ENCODE peak calls at places on chromosome X, in ten cellular contexts. P, W, Z, K, I, H, S, V, A and R are unnamed samples.

GRCh38 chrX:9456250-9457074 is 8.4 kb upstream of the TBL1X start:
- DNase-seq in P (no peak), W (no peak), Z (no peak), K (no peak), I (no peak), H (peak), S (no peak), V (peak), A (no peak), R (no peak)

GRCh38 chrX:46722742-46723568 is 36.0 kb downstream of the SLC9A7 start:
- DNase-seq in P (no peak), W (no peak), Z (peak), K (no peak), I (no peak), H (peak), S (no peak), V (no peak), A (no peak), R (no peak)

GRCh38 chrX:13223868-13224555 is 95.8 kb downstream of the ATXN3L start:
- DNase-seq in P (peak), W (peak), Z (peak), K (no peak), I (peak), H (peak), S (peak), V (no peak), A (no peak), R (no peak)

GRCh38 chrX:118974908-118975671 is 672 bp downstream of the LONRF3 start:
- DNase-seq in P (peak), W (no peak), Z (no peak), K (peak), I (peak), H (peak), S (peak), V (peak), A (peak), R (peak)

GRCh38 chrX:35351795-35352483 is 409.3 kb downstream of the FAM47B start:
- DNase-seq in P (no peak), W (no peak), Z (no peak), K (no peak), I (no peak), H (no peak), S (no peak), V (no peak), A (no peak), R (no peak)

GRCh38 chrX:71098951-71099506 is 3.4 kb downstream of the FOXO4 start:
- DNase-seq in P (no peak), W (no peak), Z (no peak), K (peak), I (no peak), H (no peak), S (no peak), V (no peak), A (no peak), R (no peak)

GRCh38 chrX:11406109-11406755 is 113.0 kb downstream of the AMELX start:
- DNase-seq in P (no peak), W (no peak), Z (no peak), K (no peak), I (no peak), H (peak), S (no peak), V (no peak), A (no peak), R (no peak)

GRCh38 chrX:140440891-140441290 is 64.0 kb downstream of the SOX3 start:
- DNase-seq in P (peak), W (no peak), Z (no peak), K (no peak), I (no peak), H (no peak), S (no peak), V (no peak), A (peak), R (no peak)

GRCh38 chrX:103904301-103904700 is 58.1 kb upstream of the TMSB15B start:
- DNase-seq in P (no peak), W (no peak), Z (no peak), K (no peak), I (no peak), H (no peak), S (no peak), V (no peak), A (no peak), R (no peak)

GRCh38 chrX:30489323-30489722 is 88.2 kb downstream of the TASL start:
- DNase-seq in P (no peak), W (no peak), Z (no peak), K (no peak), I (no peak), H (peak), S (no peak), V (peak), A (peak), R (no peak)

GRCh38 chrX:71618303-71618721 is at the start of gene CXCR3:
- DNase-seq in P (no peak), W (no peak), Z (no peak), K (peak), I (no peak), H (no peak), S (no peak), V (peak), A (no peak), R (peak)

GRCh38 chrX:132837126-132837525 is 121.3 kb downstream of the HS6ST2 start:
- DNase-seq in P (no peak), W (peak), Z (peak), K (no peak), I (peak), H (peak), S (peak), V (no peak), A (no peak), R (no peak)

GRCh38 chrX:119698835-119699234 is 5.9 kb upstream of the SEPTIN6 start:
- DNase-seq in P (peak), W (no peak), Z (peak), K (no peak), I (peak), H (peak), S (peak), V (peak), A (peak), R (no peak)

GRCh38 chrX:136250191-136251041 is 784 bp downstream of the MAP7D3 start:
- DNase-seq in P (no peak), W (no peak), Z (peak), K (no peak), I (peak), H (no peak), S (no peak), V (no peak), A (peak), R (no peak)

GRCh38 chrX:55742649-55743048 is 25.1 kb downstream of the RRAGB start:
- DNase-seq in P (no peak), W (no peak), Z (peak), K (no peak), I (no peak), H (peak), S (peak), V (no peak), A (no peak), R (no peak)

GRCh38 chrX:14899607-14900006 is 26.4 kb downstream of the MOSPD2 start:
- DNase-seq in P (no peak), W (no peak), Z (peak), K (no peak), I (peak), H (peak), S (no peak), V (no peak), A (no peak), R (no peak)

GRCh38 chrX:115650916-115651315 is 89.9 kb downstream of the PLS3 start:
- DNase-seq in P (peak), W (no peak), Z (peak), K (peak), I (peak), H (peak), S (peak), V (peak), A (peak), R (peak)

GRCh38 chrX:100447563-100448397 is 37.7 kb upstream of the PCDH19 start:
- DNase-seq in P (peak), W (peak), Z (peak), K (no peak), I (peak), H (peak), S (no peak), V (peak), A (peak), R (no peak)

GRCh38 chrX:102651242-102651967 is at the start of gene GPRASP1:
- DNase-seq in P (peak), W (no peak), Z (no peak), K (peak), I (peak), H (no peak), S (no peak), V (no peak), A (peak), R (peak)

GRCh38 chrX:15646543-15646942 is 18.1 kb downstream of the CLTRN start:
- DNase-seq in P (no peak), W (no peak), Z (no peak), K (no peak), I (no peak), H (no peak), S (no peak), V (no peak), A (no peak), R (no peak)

GRCh38 chrX:153645921-153646481 is 1.0 kb upstream of the DUSP9 start:
- DNase-seq in P (no peak), W (no peak), Z (peak), K (peak), I (no peak), H (no peak), S (no peak), V (no peak), A (no peak), R (no peak)

GRCh38 chrX:153763989-153764755 is at the start of gene PLXNB3:
- DNase-seq in P (peak), W (peak), Z (peak), K (peak), I (peak), H (peak), S (peak), V (peak), A (peak), R (peak)

GRCh38 chrX:1305411-1305810 is 31.2 kb upstream of the IL3RA start:
- DNase-seq in P (no peak), W (no peak), Z (no peak), K (peak), I (no peak), H (no peak), S (no peak), V (no peak), A (no peak), R (no peak)

GRCh38 chrX:139929876-139930275 is 3.0 kb downstream of the ATP11C start:
- DNase-seq in P (no peak), W (no peak), Z (no peak), K (no peak), I (no peak), H (no peak), S (no peak), V (no peak), A (no peak), R (no peak)

GRCh38 chrX:9873952-9874351 is 87.7 kb downstream of the SHROOM2 start:
- DNase-seq in P (peak), W (no peak), Z (peak), K (no peak), I (no peak), H (peak), S (no peak), V (peak), A (peak), R (peak)

GRCh38 chrX:96684339-96685204 is at the start of gene DIAPH2:
- DNase-seq in P (peak), W (no peak), Z (peak), K (peak), I (peak), H (peak), S (peak), V (peak), A (peak), R (peak)

GRCh38 chrX:96918864-96919263 is 35.2 kb downstream of the RPA4 start:
- DNase-seq in P (no peak), W (no peak), Z (no peak), K (no peak), I (no peak), H (no peak), S (no peak), V (no peak), A (no peak), R (no peak)

GRCh38 chrX:134171661-134172587 is 65.1 kb upstream of the CCDC160 start:
- DNase-seq in P (no peak), W (no peak), Z (no peak), K (peak), I (peak), H (no peak), S (no peak), V (no peak), A (peak), R (peak)

GRCh38 chrX:119728487-119728886 is 29.9 kb upstream of the SOWAHD start:
- DNase-seq in P (peak), W (no peak), Z (no peak), K (peak), I (no peak), H (peak), S (no peak), V (no peak), A (no peak), R (no peak)

GRCh38 chrX:102697506-102697905 is 14.7 kb upstream of the GPRASP2 start:
- DNase-seq in P (no peak), W (no peak), Z (peak), K (no peak), I (peak), H (no peak), S (no peak), V (no peak), A (no peak), R (no peak)

GRCh38 chrX:56800307-56800706 is 71.3 kb downstream of the NBDY start:
- DNase-seq in P (no peak), W (no peak), Z (no peak), K (no peak), I (no peak), H (no peak), S (no peak), V (no peak), A (no peak), R (no peak)

GRCh38 chrX:46551494-46552128 is 6.4 kb upstream of the ZNF674 start:
- DNase-seq in P (no peak), W (no peak), Z (no peak), K (no peak), I (peak), H (peak), S (no peak), V (no peak), A (no peak), R (no peak)

GRCh38 chrX:155864655-155865054 is 16.5 kb upstream of the VAMP7 start:
- DNase-seq in P (no peak), W (no peak), Z (no peak), K (no peak), I (peak), H (peak), S (no peak), V (no peak), A (no peak), R (no peak)

GRCh38 chrX:115679460-115679859 is 118.5 kb downstream of the PLS3 start:
- DNase-seq in P (no peak), W (no peak), Z (peak), K (no peak), I (peak), H (peak), S (no peak), V (no peak), A (peak), R (no peak)

GRCh38 chrX:118240359-118240758 is 105.5 kb upstream of the WDR44 start:
- DNase-seq in P (no peak), W (no peak), Z (no peak), K (no peak), I (peak), H (no peak), S (no peak), V (no peak), A (no peak), R (no peak)

DNA sequence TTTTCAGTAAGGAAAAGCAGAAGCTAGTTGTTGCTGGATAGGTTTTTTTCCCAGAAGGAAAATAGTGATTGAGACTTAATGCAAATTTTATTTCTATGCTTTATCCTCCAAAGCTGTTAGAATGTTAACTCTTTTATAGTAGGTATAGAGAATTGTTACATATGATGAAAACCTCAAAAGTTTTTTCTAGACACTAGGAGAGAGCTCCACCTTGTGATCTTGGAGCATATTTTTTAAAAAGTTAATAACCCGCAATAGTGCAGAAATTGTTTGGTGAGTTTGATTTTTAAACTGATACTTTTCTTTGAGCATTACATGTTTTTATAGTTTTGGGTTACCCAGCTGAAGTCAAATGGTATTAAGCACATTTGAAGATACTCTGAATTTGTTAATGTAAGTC is 56.5 kb downstream of the STAG2 start:
- DNase-seq in P (no peak), W (no peak), Z (no peak), K (no peak), I (peak), H (peak), S (no peak), V (no peak), A (no peak), R (no peak)
- TF ChIP-seq CTCF in P (no peak), W (peak), Z (no peak), K (no peak), I (peak), H (peak), S (no peak), V (no peak), A (peak), R (peak)

GRCh38 chrX:36684053-36684452 is 324.1 kb upstream of the FAM47C start:
- DNase-seq in P (no peak), W (no peak), Z (no peak), K (no peak), I (no peak), H (peak), S (no peak), V (no peak), A (no peak), R (no peak)
- TF ChIP-seq CTCF in P (no peak), W (no peak), Z (peak), K (no peak), I (no peak), H (peak), S (no peak), V (no peak), A (no peak), R (no peak)

GRCh38 chrX:39896951-39897740 is 200.6 kb downstream of the BCOR start:
- DNase-seq in P (no peak), W (no peak), Z (peak), K (no peak), I (peak), H (peak), S (no peak), V (peak), A (peak), R (no peak)
- TF ChIP-seq CTCF in P (no peak), W (no peak), Z (no peak), K (no peak), I (no peak), H (no peak), S (no peak), V (no peak), A (peak), R (no peak)

GRCh38 chrX:49284212-49284611 is 14.6 kb downstream of the PPP1R3F start:
- DNase-seq in P (no peak), W (no peak), Z (no peak), K (no peak), I (no peak), H (no peak), S (no peak), V (no peak), A (no peak), R (no peak)
- TF ChIP-seq CTCF in P (no peak), W (no peak), Z (no peak), K (no peak), I (no peak), H (no peak), S (no peak), V (no peak), A (no peak), R (no peak)